ENCODE peak calls at places on chromosomes 3 and 15, in four cellular contexts. L is IMR-90, W is GM12878, T is K562. Z is an unnamed sample.

GRCh38 chr15:50463423-50464358 is 39.5 kb downstream of the USP8 start:
- DNase-seq in L (peak; percentile 68), W (no peak), T (no peak), Z (no peak)

GRCh38 chr3:140441006-140441405 is 236.9 kb upstream of the TRIM42 start:
- DNase-seq in L (peak; percentile 15), W (no peak), T (no peak), Z (no peak)

GRCh38 chr15:85475317-85475701 is 94.9 kb downstream of the AKAP13 start:
- DNase-seq in L (no peak), W (peak; percentile 85), T (no peak), Z (no peak)

GRCh38 chr3:126811530-126811929 is 107.5 kb downstream of the CHCHD6 start:
- DNase-seq in L (peak; percentile 51), W (no peak), T (no peak), Z (no peak)

GRCh38 chr15:60993008-60993407 is 236.1 kb downstream of the RORA start:
- DNase-seq in L (peak; percentile 82), W (no peak), T (no peak), Z (no peak)

GRCh38 chr3:122497425-122497824 is 17.3 kb downstream of the KPNA1 start:
- DNase-seq in L (peak; percentile 91), W (peak; percentile 72), T (no peak), Z (no peak)

GRCh38 chr15:43370310-43370974 is 401 bp downstream of the ZSCAN29 start:
- DNase-seq in L (peak; percentile 47), W (no peak), T (peak; percentile 63), Z (no peak)

GRCh38 chr3:112247351-112247750 is 46.7 kb downstream of the SLC9C1 start:
- DNase-seq in L (no peak), W (no peak), T (no peak), Z (no peak)

GRCh38 chr15:49901867-49902775 is 216.9 kb downstream of the ATP8B4 start:
- DNase-seq in L (peak; percentile 65), W (no peak), T (no peak), Z (no peak)

GRCh38 chr15:59376735-59377134 is 4.1 kb upstream of the MYO1E start:
- DNase-seq in L (no peak), W (no peak), T (no peak), Z (no peak)

GRCh38 chr3:65779393-65779792 is 259.3 kb downstream of the MAGI1 start:
- DNase-seq in L (no peak), W (no peak), T (no peak), Z (no peak)

GRCh38 chr3:52313774-52314188 is 2.3 kb upstream of the DNAH1 start:
- DNase-seq in L (peak; percentile 47), W (peak; percentile 61), T (peak; percentile 24), Z (no peak)

GRCh38 chr3:52983336-52983807 is 62.5 kb downstream of the SFMBT1 start:
- DNase-seq in L (no peak), W (peak; percentile 88), T (no peak), Z (no peak)

GRCh38 chr3:160170409-160171370 is 54.5 kb upstream of the C3orf80 start:
- DNase-seq in L (no peak), W (no peak), T (no peak), Z (no peak)

GRCh38 chr3:67685499-67685898 is 31.1 kb upstream of the SUCLG2 start:
- DNase-seq in L (no peak), W (peak; percentile 66), T (no peak), Z (no peak)

GRCh38 chr15:29970402-29970695 is 112.4 kb upstream of the GOLGA8J start:
- DNase-seq in L (no peak), W (no peak), T (no peak), Z (no peak)

GRCh38 chr3:139310474-139310933 is 33.3 kb upstream of the MRPS22 start:
- DNase-seq in L (peak; percentile 92), W (no peak), T (no peak), Z (no peak)

GRCh38 chr15:26082069-26082832 is 219.1 kb upstream of the ATP10A start:
- DNase-seq in L (peak; percentile 93), W (peak; percentile 53), T (peak; percentile 94), Z (peak; percentile 98)

GRCh38 chr15:56616551-56616950 is 116.8 kb downstream of the ZNF280D start:
- DNase-seq in L (no peak), W (no peak), T (no peak), Z (no peak)

GRCh38 chr3:196927571-196928453 is 14.5 kb downstream of the NCBP2 start:
- DNase-seq in L (no peak), W (no peak), T (no peak), Z (no peak)

GRCh38 chr15:70160803-70161565 is 63.3 kb upstream of the TLE3 start:
- DNase-seq in L (no peak), W (no peak), T (no peak), Z (no peak)

GRCh38 chr3:94001191-94001590 is 21.2 kb downstream of the ARL13B start:
- DNase-seq in L (no peak), W (no peak), T (no peak), Z (no peak)

GRCh38 chr3:114643342-114643741 is 349.5 kb downstream of the TIGIT start:
- DNase-seq in L (no peak), W (no peak), T (no peak), Z (no peak)

GRCh38 chr3:195558602-195559001 is 15.5 kb upstream of the PPP1R2 start:
- DNase-seq in L (peak; percentile 21), W (no peak), T (peak; percentile 67), Z (no peak)

GRCh38 chr3:57793737-57794187 is 37.7 kb downstream of the SLMAP start:
- DNase-seq in L (peak; percentile 26), W (no peak), T (peak; percentile 57), Z (no peak)

GRCh38 chr3:6994081-6994668 is 133.3 kb downstream of the GRM7 start:
- DNase-seq in L (no peak), W (no peak), T (peak; percentile 1), Z (no peak)

GRCh38 chr3:49646236-49646635 is 27.9 kb upstream of the APEH start:
- DNase-seq in L (no peak), W (no peak), T (no peak), Z (no peak)

GRCh38 chr3:120506828-120507774 is 56.3 kb upstream of the FSTL1 start:
- DNase-seq in L (peak; percentile 60), W (no peak), T (peak; percentile 17), Z (peak; percentile 59)

GRCh38 chr3:196518999-196519737 is 4.0 kb upstream of the SMCO1 start:
- DNase-seq in L (peak; percentile 73), W (no peak), T (peak; percentile 95), Z (peak; percentile 85)

GRCh38 chr3:9649791-9650521 is 651 bp downstream of the MTMR14 start:
- DNase-seq in L (no peak), W (peak; percentile 47), T (peak; percentile 34), Z (no peak)

GRCh38 chr3:97917813-97918536 is 54.3 kb downstream of the RIOX2 start:
- DNase-seq in L (peak; percentile 69), W (no peak), T (no peak), Z (no peak)

GRCh38 chr3:65714138-65714537 is 324.6 kb downstream of the MAGI1 start:
- DNase-seq in L (peak; percentile 75), W (no peak), T (no peak), Z (no peak)

GRCh38 chr3:149771652-149772271 is 19.5 kb upstream of the COMMD2 start:
- DNase-seq in L (peak; percentile 25), W (no peak), T (peak; percentile 57), Z (no peak)

GRCh38 chr15:65747265-65747664 is 44.8 kb downstream of the DENND4A start:
- DNase-seq in L (no peak), W (no peak), T (no peak), Z (no peak)

GRCh38 chr3:44045476-44046275 is 196.0 kb upstream of the TOPAZ1 start:
- DNase-seq in L (no peak), W (peak; percentile 98), T (peak; percentile 27), Z (no peak)
- TF ChIP-seq CHD1 in L (no peak), W (peak; percentile 94), T (no peak), Z (no peak)

GRCh38 chr3:3551976-3552375 is 247.3 kb upstream of the LRRN1 start:
- DNase-seq in L (no peak), W (no peak), T (no peak), Z (no peak)
- TF ChIP-seq CHD1 in L (no peak), W (no peak), T (no peak), Z (no peak)

GRCh38 chr3:189389346-189389745 is 217.6 kb downstream of the TPRG1 start:
- DNase-seq in L (no peak), W (no peak), T (no peak), Z (no peak)
- TF ChIP-seq CHD1 in L (no peak), W (no peak), T (no peak), Z (no peak)

DNA sequence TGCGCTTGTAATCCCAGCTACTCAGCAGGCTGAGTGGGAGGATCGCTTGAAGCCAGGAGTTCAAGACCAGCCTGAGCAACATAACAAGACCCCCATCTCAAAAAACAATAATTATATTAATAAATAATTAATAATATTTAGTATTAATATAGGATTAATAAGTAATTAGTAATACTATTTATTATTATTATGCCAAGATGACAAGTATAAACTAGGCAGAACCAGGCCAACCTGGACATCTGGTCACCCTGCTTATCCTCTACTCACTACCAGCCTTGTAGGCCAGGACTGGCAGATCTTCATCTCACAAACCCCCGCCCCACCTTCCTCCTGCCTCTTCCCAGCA is 429 bp downstream of the CPN2 start:
- DNase-seq in L (no peak), W (no peak), T (no peak), Z (no peak)
- TF ChIP-seq CHD1 in L (no peak), W (no peak), T (no peak), Z (no peak)

GRCh38 chr3:99351097-99351496 is 287.3 kb upstream of the COL8A1 start:
- DNase-seq in L (no peak), W (no peak), T (no peak), Z (no peak)
- TF ChIP-seq CHD1 in L (no peak), W (no peak), T (no peak), Z (no peak)

GRCh38 chr3:42685363-42685881 is at the start of gene KLHL40:
- DNase-seq in L (no peak), W (no peak), T (no peak), Z (no peak)
- TF ChIP-seq CHD1 in L (no peak), W (no peak), T (no peak), Z (no peak)

GRCh38 chr3:130093741-130094391 is 12.2 kb downstream of the ALG1L2 start:
- DNase-seq in L (no peak), W (peak; percentile 60), T (peak; percentile 64), Z (no peak)
- TF ChIP-seq CHD1 in L (no peak), W (no peak), T (no peak), Z (no peak)